ENCODE peak calls at places on chromosomes 16 and 17, in four cellular contexts. Q is tibial nerve, C is breast epithelium, K is prostate gland. L is an unnamed sample.

GRCh38 chr17:29084476-29085148 is 41.7 kb downstream of the PIPOX start:
- DNase-seq in Q (no peak), K (no peak), C (no peak), L (no peak)

GRCh38 chr17:38464723-38465419 is 36.6 kb downstream of the ARHGAP23 start:
- DNase-seq in C (peak), Q (peak), K (peak), L (peak)

GRCh38 chr16:71384073-71384724 is 25.7 kb downstream of the CALB2 start:
- DNase-seq in C (no peak), Q (no peak), K (no peak), L (no peak)

GRCh38 chr17:61129876-61130275 is 269.8 kb upstream of the TBX2 start:
- DNase-seq in Q (no peak), K (no peak), C (no peak), L (no peak)

GRCh38 chr17:4908301-4908700 is 5.4 kb upstream of the CHRNE start:
- DNase-seq in C (peak), K (no peak), Q (no peak), L (no peak)

GRCh38 chr16:16001856-16002255 is 52.4 kb downstream of the ABCC1 start:
- DNase-seq in C (no peak), Q (no peak), K (no peak), L (no peak)

GRCh38 chr16:29025218-29025617 is 40.4 kb downstream of the LAT start:
- DNase-seq in K (no peak), Q (no peak), C (no peak), L (no peak)

GRCh38 chr17:39769974-39770587 is 32.3 kb downstream of the GRB7 start:
- DNase-seq in Q (no peak), C (no peak), K (peak), L (no peak)

GRCh38 chr17:8557176-8557806 is 73.2 kb downstream of the MYH10 start:
- DNase-seq in Q (no peak), K (no peak), C (no peak), L (no peak)

GRCh38 chr16:60438894-60439293 is 1597.3 kb downstream of the CDH8 start:
- DNase-seq in K (no peak), Q (no peak), C (no peak), L (no peak)

GRCh38 chr16:29842732-29843346 is 20.2 kb downstream of the CDIPT start:
- DNase-seq in C (no peak), K (no peak), Q (no peak), L (no peak)

GRCh38 chr16:63458842-63459241 is 1422.6 kb upstream of the CDH8 start:
- DNase-seq in K (no peak), Q (no peak), C (no peak), L (no peak)

GRCh38 chr17:47240375-47240764 is 13.3 kb upstream of the ITGB3 start:
- DNase-seq in C (no peak), K (no peak), Q (no peak), L (no peak)

GRCh38 chr16:21260870-21261791 is 17.0 kb downstream of the CRYM start:
- DNase-seq in C (no peak), K (no peak), Q (no peak), L (peak)

GRCh38 chr16:50316102-50316847 is 49.9 kb downstream of the ADCY7 start:
- DNase-seq in Q (no peak), K (no peak), C (no peak), L (no peak)

GRCh38 chr16:23948949-23949392 is 113.2 kb downstream of the PRKCB start:
- DNase-seq in K (no peak), C (no peak), Q (no peak), L (no peak)

GRCh38 chr16:87305505-87306391 is 11.4 kb downstream of the C16orf95 start:
- DNase-seq in K (no peak), Q (no peak), C (no peak), L (no peak)

GRCh38 chr17:77873518-77874302 is 84.8 kb upstream of the TNRC6C start:
- DNase-seq in C (no peak), Q (no peak), K (no peak), L (no peak)

GRCh38 chr17:50201226-50201854 is at the start of gene COL1A1:
- DNase-seq in C (peak), Q (peak), K (no peak), L (peak)

GRCh38 chr17:50200447-50201225 is 795 bp downstream of the COL1A1 start:
- DNase-seq in C (peak), K (peak), Q (peak), L (peak)

GRCh38 chr17:50199651-50200446 is 1.6 kb downstream of the COL1A1 start:
- DNase-seq in K (peak), Q (peak), C (peak), L (peak)

GRCh38 chr17:50198026-50198669 is 3.3 kb downstream of the COL1A1 start:
- DNase-seq in K (peak), Q (peak), C (peak), L (no peak)

GRCh38 chr17:50199211-50199633 is 2.2 kb downstream of the COL1A1 start:
- DNase-seq in K (no peak), C (no peak), Q (no peak), L (no peak)
- H3K4me3 ChIP-seq in K (peak), C (peak), Q (peak), L (peak)

GRCh38 chr17:17812211-17813054 is 24.4 kb downstream of the SREBF1 start:
- DNase-seq in C (peak), Q (peak), K (peak), L (peak)

GRCh38 chr17:17811381-17812210 is 25.2 kb downstream of the SREBF1 start:
- DNase-seq in Q (no peak), K (no peak), C (no peak), L (no peak)

GRCh38 chr17:17809527-17810373 is 27.0 kb downstream of the SREBF1 start:
- DNase-seq in K (peak), Q (peak), C (no peak), L (peak)

GRCh38 chr17:17808706-17809432 is 27.9 kb downstream of the SREBF1 start:
- DNase-seq in Q (no peak), K (no peak), C (no peak), L (no peak)

DNA sequence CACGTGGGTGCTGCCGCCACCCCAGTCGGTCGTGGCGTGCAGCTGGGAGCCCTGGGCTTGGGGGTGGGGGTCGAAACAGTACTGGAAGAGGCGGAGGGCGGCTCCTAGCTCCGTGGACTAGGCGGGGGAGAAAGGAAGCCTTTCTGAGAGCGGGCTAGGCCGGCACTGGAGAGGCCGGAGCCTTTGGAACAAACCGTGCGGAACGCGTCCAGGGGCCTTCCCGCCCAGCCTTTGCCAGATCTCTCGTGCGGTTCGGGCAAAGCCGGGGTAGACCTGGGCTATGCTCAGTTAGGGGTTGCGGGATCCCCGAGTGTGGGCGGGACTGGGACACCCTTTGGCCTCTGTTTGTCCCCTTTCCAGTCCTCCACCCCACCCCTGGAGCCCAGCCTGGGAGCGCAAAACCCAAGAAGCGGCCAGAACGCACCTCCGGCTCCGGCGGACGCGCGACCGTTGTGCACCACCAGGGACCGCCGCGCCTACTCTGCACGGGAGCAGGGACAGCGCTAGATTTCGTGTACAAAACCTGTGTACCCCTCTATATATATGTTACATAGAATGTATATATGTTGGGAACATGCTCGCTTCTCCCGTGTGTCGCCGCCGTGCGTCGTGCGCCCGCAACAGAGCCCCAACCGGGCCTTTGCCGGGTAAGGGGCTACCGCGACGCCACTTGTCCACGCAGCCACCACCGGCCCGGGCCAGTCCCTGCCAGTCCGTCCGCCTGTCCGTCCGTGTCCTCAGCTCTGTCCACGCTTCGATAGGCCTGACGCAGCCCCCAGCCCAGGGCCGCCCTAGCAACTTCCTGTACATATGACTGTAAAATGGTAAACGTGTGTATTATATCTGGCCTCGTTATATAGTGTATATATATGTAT is 26.2 kb downstream of the SREBF1 start:
- DNase-seq in K (no peak), Q (peak), C (no peak), L (peak)
- TF ChIP-seq CTCF in K (no peak), Q (peak), C (no peak), L (no peak)

DNA sequence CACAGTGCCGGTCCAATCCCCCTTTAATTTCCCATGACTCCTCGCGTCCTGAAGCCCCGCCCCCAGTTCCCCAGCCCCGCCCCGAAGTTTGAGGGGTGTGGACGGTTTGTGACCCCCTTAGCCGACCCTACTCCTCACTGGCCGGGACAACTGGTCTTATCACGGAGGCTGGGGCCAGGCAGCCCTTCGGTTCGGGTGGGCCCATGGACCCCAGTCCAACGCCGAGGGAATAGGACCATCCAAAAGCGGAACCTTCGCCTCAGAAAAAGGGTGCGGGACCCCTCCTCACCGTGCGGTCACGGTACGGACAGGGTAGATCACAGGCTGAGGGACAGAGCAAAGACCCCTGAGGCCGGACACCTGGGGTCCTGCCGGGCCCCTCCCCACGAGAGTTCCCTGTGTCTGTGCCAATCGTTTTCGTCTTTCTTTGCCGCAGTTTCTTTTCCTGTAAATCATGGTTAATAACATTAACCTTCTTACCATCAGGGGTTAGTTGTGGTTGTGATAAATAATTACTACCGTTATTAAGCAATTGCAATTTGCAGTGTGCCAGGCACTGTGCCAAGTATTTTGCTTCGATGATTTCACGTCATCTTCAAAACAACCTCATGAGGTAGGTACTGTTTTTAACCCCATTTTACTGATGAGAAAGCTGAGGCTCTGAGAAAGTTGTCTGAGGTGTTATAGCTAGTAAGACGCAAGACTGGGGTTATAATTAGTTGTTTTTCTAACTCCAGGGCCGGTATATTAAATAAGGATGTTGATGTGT is 543 bp downstream of the TMUB2 start:
- DNase-seq in Q (no peak), K (no peak), C (no peak), L (no peak)
- TF ChIP-seq POLR2A in Q (no peak), K (no peak), C (no peak), L (no peak)

DNA sequence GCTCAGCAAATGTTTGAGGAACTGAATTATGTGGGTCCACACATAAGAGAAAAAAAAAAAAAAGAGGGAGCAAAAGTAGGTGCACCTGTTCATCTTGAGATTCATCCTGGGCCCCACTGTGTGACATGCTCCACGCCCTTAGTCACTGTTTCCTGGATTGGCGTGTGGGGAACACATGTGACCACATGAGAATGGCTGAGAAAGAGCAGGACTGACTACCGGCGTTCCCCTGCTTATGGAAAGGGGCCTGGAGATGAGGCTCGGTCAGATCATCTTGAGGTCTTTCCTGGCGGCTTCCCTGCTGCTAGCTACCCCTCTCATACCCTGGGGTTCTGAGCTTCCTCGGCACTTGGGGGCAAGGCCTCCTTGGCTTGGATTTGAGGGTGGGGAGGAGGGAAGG is 3.9 kb downstream of the DEXI start:
- DNase-seq in Q (no peak), C (no peak), K (no peak), L (no peak)
- H3K4me3 ChIP-seq in Q (peak), C (peak), K (no peak), L (no peak)

GRCh38 chr17:27206447-27206846 is 87.5 kb upstream of the WSB1 start:
- DNase-seq in K (no peak), C (no peak), Q (no peak), L (no peak)
- TF ChIP-seq CTCF in K (no peak), C (no peak), Q (no peak), L (no peak)

GRCh38 chr17:16444258-16444886 is 29.0 kb downstream of the TRPV2 start:
- DNase-seq in C (no peak), Q (no peak), K (no peak), L (no peak)

GRCh38 chr17:16440814-16441629 is 25.7 kb downstream of the TRPV2 start:
- DNase-seq in C (no peak), K (no peak), Q (no peak), L (no peak)

GRCh38 chr17:16442594-16443389 is 27.4 kb downstream of the TRPV2 start:
- DNase-seq in K (no peak), C (no peak), Q (no peak), L (no peak)

GRCh38 chr17:16442141-16442540 is 26.8 kb downstream of the TRPV2 start:
- DNase-seq in C (no peak), Q (no peak), K (no peak), L (no peak)

DNA sequence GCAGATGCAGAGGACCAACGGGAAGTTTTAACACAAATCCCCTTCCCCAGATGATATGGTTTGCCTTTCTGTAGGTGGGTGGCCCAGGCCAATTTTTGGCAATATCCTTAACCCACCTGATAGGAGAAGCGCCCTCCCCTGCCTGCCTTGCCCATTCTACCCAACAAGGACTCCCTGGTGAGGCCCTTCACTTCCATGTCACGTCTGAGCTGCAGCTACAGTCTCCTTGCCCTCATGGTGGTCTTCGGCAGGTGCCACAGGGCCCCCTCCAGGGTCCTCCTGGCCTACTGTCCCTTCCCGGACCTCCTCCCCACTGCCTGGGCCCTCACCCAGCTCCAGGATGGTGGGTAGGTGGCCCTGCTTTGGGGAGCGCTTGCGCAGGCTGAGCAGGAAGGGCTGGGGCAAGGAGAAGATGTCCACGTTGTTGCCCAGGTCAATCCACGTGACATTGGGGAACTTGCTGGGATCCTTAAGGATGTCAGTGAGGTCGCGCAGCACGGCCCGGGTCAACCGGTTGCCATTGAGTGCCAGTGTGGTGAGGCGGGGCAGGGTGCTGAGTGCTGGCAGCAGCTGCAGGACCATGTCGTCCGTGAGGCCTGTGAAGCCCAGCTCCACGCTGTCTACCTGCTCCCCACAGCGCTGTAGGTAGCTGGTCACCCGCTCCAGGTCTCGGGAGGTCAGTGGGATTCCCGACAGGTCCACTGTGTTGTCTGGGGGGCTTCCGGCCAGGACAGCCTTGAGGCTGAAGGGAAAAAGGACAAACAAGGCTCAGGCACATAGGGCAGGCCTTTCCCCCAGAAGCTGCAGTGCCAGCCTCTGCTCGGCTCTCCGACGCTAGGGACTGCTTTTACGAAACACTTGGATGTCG is 28.3 kb downstream of the TRPV2 start:
- DNase-seq in K (no peak), Q (no peak), C (no peak), L (no peak)
- TF ChIP-seq POLR2A in K (no peak), Q (no peak), C (no peak), L (no peak)

DNA sequence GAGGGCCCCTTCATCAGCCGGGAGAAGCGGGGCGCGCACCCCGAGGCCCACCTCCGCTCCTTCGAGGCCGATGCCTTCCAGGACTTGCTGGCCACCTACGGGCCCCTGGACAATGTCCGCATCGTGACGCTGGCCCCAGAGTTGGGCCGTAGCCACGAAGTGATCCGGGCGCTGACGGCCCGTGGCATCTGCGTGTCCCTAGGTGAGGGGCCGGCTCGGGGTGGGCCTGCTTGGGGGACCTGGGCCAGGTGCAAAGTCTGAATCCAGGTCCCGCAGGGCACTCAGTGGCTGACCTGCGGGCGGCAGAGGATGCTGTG is 3.5 kb downstream of the CEMP1 start:
- DNase-seq in C (no peak), Q (no peak), K (no peak), L (no peak)
- H3K4me3 ChIP-seq in C (no peak), Q (no peak), K (no peak), L (no peak)

DNA sequence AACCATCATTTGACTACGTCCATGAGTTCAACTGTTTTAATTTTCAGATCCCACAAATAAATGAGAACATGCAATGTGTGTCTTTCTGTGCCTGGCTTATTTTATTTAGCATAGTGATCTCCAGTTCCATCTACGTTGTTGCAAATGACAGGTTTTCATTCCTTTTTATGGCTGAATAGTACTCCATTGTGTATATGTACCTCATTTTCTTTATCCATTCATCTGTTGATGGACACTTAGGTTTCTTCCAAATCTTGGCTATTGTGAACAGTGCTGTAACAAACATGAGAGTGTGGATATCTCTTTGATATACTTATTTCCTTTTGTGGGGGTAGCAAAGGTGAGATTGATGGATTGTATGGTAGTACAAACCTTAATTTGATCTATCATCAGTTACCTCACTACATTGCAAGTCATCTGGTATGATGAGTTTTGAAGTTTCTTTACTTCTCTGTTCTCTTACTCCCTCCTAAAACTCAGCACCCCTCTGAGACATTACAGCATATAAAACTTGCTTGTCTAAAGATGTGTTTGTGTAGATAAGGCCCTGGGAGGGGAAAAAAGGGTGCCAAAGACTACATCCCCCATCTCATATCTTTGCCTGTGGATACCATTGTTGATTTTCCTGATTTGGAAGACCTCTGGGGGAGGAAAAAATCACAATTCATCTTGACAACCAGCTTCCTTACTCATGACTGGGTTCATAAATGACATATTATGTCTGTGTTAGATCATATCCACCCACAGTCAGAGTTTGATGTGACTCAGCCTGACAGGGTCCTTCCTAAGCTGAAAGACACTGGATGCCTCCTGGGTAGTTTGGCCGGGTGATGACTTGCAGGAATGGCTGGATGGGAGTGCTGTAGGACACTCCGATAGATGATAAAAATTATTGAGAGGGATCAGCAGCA is 47.6 kb downstream of the ABCA9 start:
- DNase-seq in Q (no peak), C (no peak), K (no peak), L (peak)
- TF ChIP-seq CTCF in Q (no peak), C (no peak), K (no peak), L (no peak)

L was measured in uterus.